ENCODE peak calls at places on chromosomes 2 and 18, in ten cellular contexts. S, Z, U, T, A, L, Q, N, M and H are unnamed samples.

GRCh38 chr2:10914272-10914693 is 2.5 kb downstream of the KCNF1 start:
- DNase-seq in S (no peak), Z (no peak), U (peak), T (no peak), A (no peak), L (peak), Q (no peak), N (no peak), M (no peak), H (peak)

GRCh38 chr2:197873293-197873701 is 68.9 kb downstream of the PLCL1 start:
- DNase-seq in S (no peak), Z (no peak), U (no peak), T (peak), A (no peak), L (no peak), Q (no peak), N (no peak), M (no peak), H (no peak)

GRCh38 chr2:190352668-190353536 is 9.5 kb downstream of the INPP1 start:
- DNase-seq in S (no peak), Z (no peak), U (no peak), T (no peak), A (no peak), L (no peak), Q (no peak), N (no peak), M (no peak), H (no peak)

GRCh38 chr2:154694881-154695280 is 3.6 kb upstream of the KCNJ3 start:
- DNase-seq in S (no peak), Z (no peak), U (no peak), T (no peak), A (no peak), L (no peak), Q (no peak), N (no peak), M (no peak), H (no peak)

GRCh38 chr2:180359522-180360282 is 352.6 kb upstream of the CWC22 start:
- DNase-seq in S (peak), Z (peak), U (no peak), T (no peak), A (no peak), L (peak), Q (no peak), N (no peak), M (no peak), H (peak)

GRCh38 chr2:113179446-113180045 is 5.8 kb downstream of the PSD4 start:
- DNase-seq in S (no peak), Z (no peak), U (no peak), T (no peak), A (no peak), L (no peak), Q (no peak), N (no peak), M (no peak), H (peak)

GRCh38 chr2:98458207-98458606 is 13.5 kb downstream of the INPP4A start:
- DNase-seq in S (no peak), Z (no peak), U (no peak), T (peak), A (no peak), L (no peak), Q (no peak), N (no peak), M (no peak), H (no peak)

GRCh38 chr2:17976871-17977746 is 98.6 kb downstream of the KCNS3 start:
- DNase-seq in S (no peak), Z (peak), U (no peak), T (peak), A (no peak), L (peak), Q (no peak), N (peak), M (no peak), H (no peak)

GRCh38 chr18:79941473-79942119 is 9.9 kb downstream of the SLC66A2 start:
- DNase-seq in S (no peak), Z (peak), U (no peak), T (no peak), A (no peak), L (peak), Q (no peak), N (no peak), M (no peak), H (peak)

GRCh38 chr2:224927671-224928173 is 114.5 kb downstream of the DOCK10 start:
- DNase-seq in S (no peak), Z (peak), U (no peak), T (peak), A (peak), L (peak), Q (no peak), N (no peak), M (no peak), H (peak)

GRCh38 chr18:47254341-47254939 is 3.0 kb upstream of the SKOR2 start:
- DNase-seq in S (no peak), Z (peak), U (no peak), T (peak), A (no peak), L (no peak), Q (no peak), N (no peak), M (no peak), H (no peak)

GRCh38 chr18:25109484-25109883 is 242.5 kb downstream of the ZNF521 start:
- DNase-seq in S (no peak), Z (no peak), U (no peak), T (peak), A (no peak), L (no peak), Q (no peak), N (no peak), M (no peak), H (no peak)

GRCh38 chr2:186927185-186927866 is 78.4 kb upstream of the ZSWIM2 start:
- DNase-seq in S (no peak), Z (no peak), U (no peak), T (no peak), A (no peak), L (no peak), Q (no peak), N (no peak), M (no peak), H (no peak)

GRCh38 chr18:79682896-79683625 is 3.5 kb downstream of the CTDP1 start:
- DNase-seq in S (no peak), Z (peak), U (no peak), T (no peak), A (no peak), L (no peak), Q (no peak), N (no peak), M (no peak), H (peak)

GRCh38 chr2:227748079-227748478 is 2.4 kb downstream of the SCYGR8 start:
- DNase-seq in S (no peak), Z (no peak), U (peak), T (no peak), A (no peak), L (no peak), Q (no peak), N (no peak), M (no peak), H (no peak)

GRCh38 chr18:71998547-71998946 is 545.6 kb downstream of the CBLN2 start:
- DNase-seq in S (no peak), Z (no peak), U (no peak), T (no peak), A (no peak), L (no peak), Q (no peak), N (no peak), M (no peak), H (no peak)

GRCh38 chr2:148876589-148877402 is 1.8 kb downstream of the KIF5C start:
- DNase-seq in S (no peak), Z (peak), U (no peak), T (no peak), A (peak), L (peak), Q (no peak), N (no peak), M (no peak), H (peak)

GRCh38 chr2:153819501-153819900 is 52.2 kb upstream of the GALNT13 start:
- DNase-seq in S (no peak), Z (no peak), U (no peak), T (no peak), A (no peak), L (no peak), Q (no peak), N (no peak), M (no peak), H (no peak)

GRCh38 chr2:162710282-162710891 is 128.2 kb downstream of the KCNH7 start:
- DNase-seq in S (no peak), Z (peak), U (no peak), T (no peak), A (peak), L (peak), Q (no peak), N (no peak), M (no peak), H (peak)

GRCh38 chr2:144515694-144516416 is 4.1 kb downstream of the ZEB2 start:
- DNase-seq in S (no peak), Z (peak), U (no peak), T (no peak), A (no peak), L (peak), Q (no peak), N (peak), M (peak), H (peak)

GRCh38 chr2:109032229-109032800 is 43.3 kb upstream of the EDAR start:
- DNase-seq in S (no peak), Z (no peak), U (no peak), T (no peak), A (no peak), L (no peak), Q (no peak), N (no peak), M (no peak), H (no peak)

GRCh38 chr18:37253424-37254255 is 312.0 kb downstream of the CELF4 start:
- DNase-seq in S (no peak), Z (peak), U (peak), T (no peak), A (no peak), L (no peak), Q (no peak), N (no peak), M (peak), H (no peak)

GRCh38 chr2:45884126-45884525 is 232.7 kb downstream of the PRKCE start:
- DNase-seq in S (no peak), Z (no peak), U (no peak), T (no peak), A (no peak), L (no peak), Q (no peak), N (no peak), M (no peak), H (no peak)
- TF ChIP-seq POLR2A in S (no peak), Z (no peak), U (no peak), T (no peak), A (no peak), L (no peak), Q (no peak), N (no peak), M (no peak), H (no peak)

DNA sequence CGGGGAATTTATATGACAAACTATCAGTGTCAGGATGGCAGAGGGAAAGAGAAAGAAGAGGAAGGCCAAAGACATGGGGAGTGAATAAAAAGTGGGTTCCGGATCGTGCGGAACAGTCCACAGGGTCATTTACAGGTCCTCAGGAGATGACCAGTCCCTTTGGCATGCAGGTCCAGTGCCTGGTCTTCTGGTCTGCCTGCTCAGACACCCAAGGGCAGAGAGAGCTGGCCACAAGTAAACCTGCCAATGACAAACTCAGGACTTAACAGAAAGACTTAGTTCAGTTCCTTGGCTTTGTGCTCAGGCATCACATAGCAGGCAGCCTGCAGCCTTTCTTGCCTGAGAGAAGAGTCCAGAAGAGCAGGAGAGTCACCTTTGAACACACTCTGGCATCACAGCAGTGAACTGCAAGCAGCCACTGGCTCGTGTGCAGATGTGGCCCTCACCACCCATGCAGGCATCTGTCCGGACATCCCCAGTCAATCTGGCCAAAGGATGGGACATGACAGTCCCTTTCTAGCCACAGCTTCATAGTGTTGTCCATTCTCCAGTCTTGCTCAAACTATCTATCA is 14.0 kb downstream of the TMEM127 start:
- DNase-seq in S (no peak), Z (peak), U (peak), T (peak), A (peak), L (peak), Q (no peak), N (peak), M (peak), H (no peak)
- TF ChIP-seq POLR2A in S (no peak), Z (no peak), U (no peak), T (no peak), A (no peak), L (no peak), Q (no peak), N (no peak), M (no peak), H (no peak)

GRCh38 chr2:38602732-38603401 is at the start of gene HNRNPLL:
- DNase-seq in S (no peak), Z (peak), U (peak), T (peak), A (peak), L (peak), Q (peak), N (peak), M (peak), H (peak)
- TF ChIP-seq POLR2A in S (peak), Z (peak), U (peak), T (peak), A (peak), L (peak), Q (peak), N (peak), M (peak), H (peak)

GRCh38 chr2:62227386-62228075 is 31.6 kb downstream of the B3GNT2 start:
- DNase-seq in S (no peak), Z (no peak), U (no peak), T (peak), A (no peak), L (no peak), Q (no peak), N (no peak), M (no peak), H (no peak)

GRCh38 chr2:62224976-62225375 is 29.1 kb downstream of the B3GNT2 start:
- DNase-seq in S (no peak), Z (no peak), U (no peak), T (no peak), A (no peak), L (no peak), Q (no peak), N (no peak), M (no peak), H (no peak)

GRCh38 chr2:62234755-62235655 is 39.1 kb downstream of the B3GNT2 start:
- DNase-seq in S (no peak), Z (no peak), U (no peak), T (no peak), A (no peak), L (no peak), Q (no peak), N (no peak), M (no peak), H (no peak)

GRCh38 chr2:62231541-62231940 is 35.6 kb downstream of the B3GNT2 start:
- DNase-seq in S (no peak), Z (no peak), U (no peak), T (no peak), A (no peak), L (no peak), Q (no peak), N (no peak), M (no peak), H (no peak)

DNA sequence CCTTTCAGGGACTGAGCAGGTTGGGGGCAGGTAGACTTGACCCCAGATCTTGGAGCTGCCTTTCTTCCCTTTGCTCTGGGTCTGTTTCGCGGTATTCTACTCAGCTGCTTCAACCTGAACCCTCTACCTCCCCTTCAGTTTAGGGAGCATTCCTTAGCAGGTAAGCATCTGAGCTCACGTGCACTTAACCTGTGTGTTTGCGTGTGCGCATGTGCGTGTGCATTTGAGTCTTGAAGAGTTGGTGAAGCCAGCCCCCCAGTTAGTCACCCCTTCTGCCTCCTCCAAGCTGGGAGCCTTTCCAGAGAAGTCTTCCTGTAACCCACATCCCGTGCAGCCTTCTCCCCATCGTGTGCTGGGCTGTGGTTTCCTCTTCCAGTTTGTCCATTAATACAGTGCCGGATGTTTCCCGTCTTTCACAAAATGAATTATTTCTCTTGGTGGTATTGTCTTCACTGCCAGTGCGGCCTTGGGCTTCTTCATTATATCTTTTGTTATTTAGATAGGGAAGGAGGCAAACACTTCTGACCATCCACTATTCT is 33.2 kb downstream of the B3GNT2 start:
- DNase-seq in S (no peak), Z (no peak), U (no peak), T (no peak), A (no peak), L (no peak), Q (no peak), N (no peak), M (no peak), H (no peak)
- TF ChIP-seq POLR2A in S (peak), Z (no peak), U (no peak), T (no peak), A (no peak), L (no peak), Q (no peak), N (no peak), M (no peak), H (no peak)